ENCODE peak calls at places on chromosomes 12 and 14, in five cellular contexts. One of them, this sample, is unnamed.

GRCh38 chr14:65255029-65255545 is 152.8 kb upstream of the MAX start:
- DNase-seq in tibial nerve: no peak
- DNase-seq in right lobe of liver: no peak
- DNase-seq in HTR-8/SVneo: peak
- DNase-seq in NCI-H1436 treated with DMSO at 0.1 percent for 48 hours: no peak
- DNase-seq in this sample: no peak

GRCh38 chr12:232731-233614 is 19.0 kb upstream of the SLC6A12 start:
- DNase-seq in right lobe of liver: no peak
- DNase-seq in HTR-8/SVneo: no peak
- DNase-seq in tibial nerve: no peak
- DNase-seq in NCI-H1436 treated with DMSO at 0.1 percent for 48 hours: no peak
- DNase-seq in this sample: no peak

GRCh38 chr14:77204457-77204796 is 22.8 kb downstream of the TMEM63C start:
- DNase-seq in NCI-H1436 treated with DMSO at 0.1 percent for 48 hours: peak
- DNase-seq in right lobe of liver: no peak
- DNase-seq in HTR-8/SVneo: no peak
- DNase-seq in tibial nerve: no peak
- DNase-seq in this sample: no peak

GRCh38 chr12:41950455-41950854 is 194.2 kb downstream of the GXYLT1 start:
- DNase-seq in tibial nerve: no peak
- DNase-seq in right lobe of liver: no peak
- DNase-seq in NCI-H1436 treated with DMSO at 0.1 percent for 48 hours: no peak
- DNase-seq in HTR-8/SVneo: no peak
- DNase-seq in this sample: no peak

GRCh38 chr14:50830044-50830931 is 674 bp downstream of the NIN start:
- DNase-seq in HTR-8/SVneo: peak
- DNase-seq in right lobe of liver: peak
- DNase-seq in tibial nerve: peak
- DNase-seq in NCI-H1436 treated with DMSO at 0.1 percent for 48 hours: no peak
- DNase-seq in this sample: no peak

GRCh38 chr14:94009767-94010166 is 12.7 kb downstream of the CCDC197 start:
- DNase-seq in NCI-H1436 treated with DMSO at 0.1 percent for 48 hours: no peak
- DNase-seq in HTR-8/SVneo: peak
- DNase-seq in right lobe of liver: no peak
- DNase-seq in tibial nerve: no peak
- DNase-seq in this sample: no peak

GRCh38 chr14:68099348-68100045 is 279.9 kb downstream of the RAD51B start:
- DNase-seq in NCI-H1436 treated with DMSO at 0.1 percent for 48 hours: no peak
- DNase-seq in tibial nerve: no peak
- DNase-seq in HTR-8/SVneo: no peak
- DNase-seq in right lobe of liver: no peak
- DNase-seq in this sample: no peak

GRCh38 chr14:64117671-64118402 is 176.3 kb downstream of the ESR2 start:
- DNase-seq in HTR-8/SVneo: no peak
- DNase-seq in right lobe of liver: peak
- DNase-seq in NCI-H1436 treated with DMSO at 0.1 percent for 48 hours: no peak
- DNase-seq in tibial nerve: no peak
- DNase-seq in this sample: no peak

GRCh38 chr12:85725991-85726390 is 110.2 kb downstream of the RASSF9 start:
- DNase-seq in tibial nerve: no peak
- DNase-seq in HTR-8/SVneo: no peak
- DNase-seq in right lobe of liver: no peak
- DNase-seq in NCI-H1436 treated with DMSO at 0.1 percent for 48 hours: no peak
- DNase-seq in this sample: no peak

GRCh38 chr14:101082036-101082435 is 178.5 kb upstream of the RTL1 start:
- DNase-seq in tibial nerve: no peak
- DNase-seq in HTR-8/SVneo: no peak
- DNase-seq in NCI-H1436 treated with DMSO at 0.1 percent for 48 hours: no peak
- DNase-seq in right lobe of liver: no peak
- DNase-seq in this sample: no peak

GRCh38 chr14:58426819-58427288 is 477 bp downstream of the TIMM9 start:
- DNase-seq in NCI-H1436 treated with DMSO at 0.1 percent for 48 hours: no peak
- DNase-seq in HTR-8/SVneo: peak
- DNase-seq in right lobe of liver: peak
- DNase-seq in tibial nerve: peak
- DNase-seq in this sample: no peak

GRCh38 chr12:101700299-101700820 is 2.9 kb downstream of the CHPT1 start:
- DNase-seq in right lobe of liver: no peak
- DNase-seq in HTR-8/SVneo: no peak
- DNase-seq in NCI-H1436 treated with DMSO at 0.1 percent for 48 hours: no peak
- DNase-seq in tibial nerve: no peak
- DNase-seq in this sample: no peak

GRCh38 chr12:121499929-121500793 is 80.7 kb downstream of the KDM2B start:
- DNase-seq in HTR-8/SVneo: peak
- DNase-seq in NCI-H1436 treated with DMSO at 0.1 percent for 48 hours: peak
- DNase-seq in right lobe of liver: peak
- DNase-seq in tibial nerve: peak
- DNase-seq in this sample: no peak

GRCh38 chr12:125092872-125093680 is 27.8 kb downstream of the AACS start:
- DNase-seq in tibial nerve: no peak
- DNase-seq in NCI-H1436 treated with DMSO at 0.1 percent for 48 hours: no peak
- DNase-seq in right lobe of liver: no peak
- DNase-seq in HTR-8/SVneo: no peak
- DNase-seq in this sample: no peak

GRCh38 chr12:80590085-80590484 is 117.3 kb upstream of the MYF6 start:
- DNase-seq in tibial nerve: no peak
- DNase-seq in right lobe of liver: no peak
- DNase-seq in HTR-8/SVneo: no peak
- DNase-seq in NCI-H1436 treated with DMSO at 0.1 percent for 48 hours: no peak
- DNase-seq in this sample: no peak

GRCh38 chr14:79136437-79137430 is 966.6 kb downstream of the NRXN3 start:
- DNase-seq in tibial nerve: no peak
- DNase-seq in HTR-8/SVneo: no peak
- DNase-seq in right lobe of liver: no peak
- DNase-seq in NCI-H1436 treated with DMSO at 0.1 percent for 48 hours: no peak
- DNase-seq in this sample: no peak

GRCh38 chr12:1531654-1532366 is 62.6 kb downstream of the FBXL14 start:
- DNase-seq in tibial nerve: no peak
- DNase-seq in NCI-H1436 treated with DMSO at 0.1 percent for 48 hours: no peak
- DNase-seq in HTR-8/SVneo: no peak
- DNase-seq in right lobe of liver: no peak
- DNase-seq in this sample: no peak